ENCODE peak calls at places on chromosomes 16 and 17, in six cellular contexts. X, Q, S, L, V and I are unnamed samples.

GRCh38 chr17:47622179-47622549 is 27.6 kb upstream of the KPNB1 start:
- DNase-seq in X (no peak), Q (no peak), S (no peak), L (no peak), V (no peak), I (no peak)

GRCh38 chr17:76255801-76256429 is 9.2 kb upstream of the UBALD2 start:
- DNase-seq in X (no peak), Q (no peak), S (no peak), L (no peak), V (no peak), I (no peak)

GRCh38 chr17:40963838-40964237 is 2.9 kb downstream of the KRT39 start:
- DNase-seq in X (no peak), Q (no peak), S (no peak), L (no peak), V (no peak), I (no peak)

GRCh38 chr17:48131216-48131824 is 23.8 kb downstream of the SNX11 start:
- DNase-seq in X (peak), Q (peak), S (peak), L (peak), V (peak), I (peak)

GRCh38 chr17:64506201-64506575 is at the start of gene DDX5:
- DNase-seq in X (peak), Q (peak), S (peak), L (peak), V (peak), I (peak)

GRCh38 chr17:69870751-69871199 is 204.2 kb upstream of the KCNJ16 start:
- DNase-seq in X (no peak), Q (peak), S (peak), L (no peak), V (peak), I (no peak)

GRCh38 chr16:64544859-64545258 is 577.0 kb downstream of the CDH11 start:
- DNase-seq in X (no peak), Q (no peak), S (no peak), L (no peak), V (no peak), I (no peak)

GRCh38 chr17:79171152-79171551 is 96.5 kb downstream of the ENGASE start:
- DNase-seq in X (no peak), Q (no peak), S (no peak), L (no peak), V (no peak), I (no peak)

GRCh38 chr17:82350182-82351030 is 8.6 kb upstream of the TEX19 start:
- DNase-seq in X (peak), Q (peak), S (no peak), L (no peak), V (no peak), I (no peak)

GRCh38 chr16:88489163-88489721 is 36.2 kb downstream of the ZFPM1 start:
- DNase-seq in X (no peak), Q (no peak), S (no peak), L (no peak), V (no peak), I (no peak)

GRCh38 chr17:40452921-40453378 is 9.7 kb downstream of the IGFBP4 start:
- DNase-seq in X (no peak), Q (no peak), S (no peak), L (no peak), V (no peak), I (no peak)

GRCh38 chr17:21289175-21289901 is 4.8 kb downstream of the MAP2K3 start:
- DNase-seq in X (no peak), Q (no peak), S (no peak), L (no peak), V (no peak), I (no peak)